ENCODE peak calls at places on chromosome 6, in eight cellular contexts. C is heart right ventricle; X is HEK293T; K is NCI-H1417; Z is activated T-helper 9 cell treated with anti-CD3 and anti-CD28 coated beads, Interleukin-2, amount 50 U/mL, for 16 hours; R is Panc1; D is activated B cell treated with CpG ODN at 0.5 μM for 24 hours; H is IMR-90. S is an unnamed sample.
A peak's percentile ranks its signal among the peaks of the same experiment; 100 is the strongest.

GRCh38 chr6:7087491-7087979 is 20.2 kb upstream of the RREB1 start:
- DNase-seq in C (no peak), X (peak; percentile 17), H (no peak), R (no peak), K (no peak), Z (no peak), D (no peak), S (no peak)

GRCh38 chr6:13261464-13261994 is 66.8 kb downstream of the TBC1D7 start:
- DNase-seq in D (peak; percentile 57), K (no peak), X (no peak), C (no peak), Z (no peak), R (no peak), H (no peak), S (no peak)

GRCh38 chr6:35391240-35391968 is 49.0 kb downstream of the PPARD start:
- DNase-seq in K (no peak), Z (no peak), R (no peak), D (no peak), H (peak; percentile 97), X (no peak), C (no peak), S (no peak)

GRCh38 chr6:37314803-37315515 is 38.8 kb upstream of the RNF8 start:
- DNase-seq in X (peak; percentile 64), Z (no peak), D (no peak), K (peak; percentile 57), H (peak; percentile 66), R (no peak), C (no peak), S (no peak)

GRCh38 chr6:34362909-34363713 is 29.4 kb downstream of the NUDT3 start:
- DNase-seq in R (no peak), K (no peak), C (no peak), D (no peak), Z (no peak), X (no peak), H (no peak), S (peak; percentile 44)

GRCh38 chr6:153729189-153729588 is 309.9 kb upstream of the OPRM1 start:
- DNase-seq in R (no peak), D (no peak), H (no peak), C (no peak), K (peak; percentile 50), Z (no peak), X (no peak), S (no peak)

GRCh38 chr6:45136495-45136894 is 191.6 kb upstream of the RUNX2 start:
- DNase-seq in Z (no peak), H (no peak), D (no peak), R (no peak), K (no peak), C (no peak), X (no peak), S (no peak)

GRCh38 chr6:100309174-100309573 is 155.5 kb downstream of the SIM1 start:
- DNase-seq in Z (no peak), D (no peak), H (no peak), R (no peak), C (no peak), X (no peak), K (no peak), S (no peak)

GRCh38 chr6:43575105-43575771 is 600 bp downstream of the XPO5 start:
- DNase-seq in H (peak; percentile 9), K (peak; percentile 65), R (no peak), Z (peak; percentile 36), X (peak; percentile 61), D (no peak), C (peak; percentile 48), S (no peak)

GRCh38 chr6:107196143-107196542 is 80.8 kb upstream of the BEND3 start:
- DNase-seq in D (no peak), Z (no peak), X (no peak), R (no peak), H (no peak), K (no peak), C (no peak), S (no peak)

GRCh38 chr6:4396032-4396431 is 260.7 kb upstream of the ECI2 start:
- DNase-seq in R (no peak), Z (no peak), H (peak; percentile 35), X (no peak), D (no peak), C (no peak), K (no peak), S (no peak)

GRCh38 chr6:13574571-13575376 is at the start of gene SIRT5:
- DNase-seq in X (peak; percentile 71), K (peak; percentile 95), Z (peak; percentile 62), R (peak; percentile 68), C (peak; percentile 83), D (no peak), H (peak; percentile 77), S (peak; percentile 67)

GRCh38 chr6:16524380-16524707 is 236.9 kb downstream of the ATXN1 start:
- DNase-seq in K (no peak), D (no peak), C (no peak), H (peak; percentile 80), X (no peak), R (no peak), Z (no peak), S (no peak)

GRCh38 chr6:5905431-5906339 is 101.0 kb downstream of the NRN1 start:
- DNase-seq in H (peak; percentile 81), D (no peak), R (no peak), X (no peak), C (peak; percentile 73), K (no peak), Z (no peak), S (peak; percentile 89)

GRCh38 chr6:36364669-36365479 is 22.6 kb downstream of the ETV7 start:
- DNase-seq in R (no peak), X (no peak), K (no peak), Z (no peak), D (no peak), H (peak; percentile 53), C (no peak), S (no peak)

GRCh38 chr6:170048615-170049256 is 242.1 kb downstream of the DLL1 start:
- DNase-seq in X (no peak), H (peak; percentile 33), Z (no peak), C (no peak), R (no peak), D (no peak), K (no peak), S (peak; percentile 18)

GRCh38 chr6:124200661-124201060 is 397.0 kb downstream of the NKAIN2 start:
- DNase-seq in H (no peak), X (no peak), D (no peak), K (peak; percentile 80), C (no peak), Z (no peak), R (no peak), S (no peak)

GRCh38 chr6:41781302-41781711 is 725 bp downstream of the PRICKLE4 start:
- DNase-seq in K (no peak), Z (no peak), H (no peak), C (no peak), R (no peak), D (no peak), X (no peak), S (no peak)

GRCh38 chr6:4780360-4780812 is 4.2 kb downstream of the CDYL start:
- DNase-seq in K (no peak), R (no peak), X (no peak), D (no peak), Z (no peak), C (no peak), H (peak; percentile 67), S (no peak)

GRCh38 chr6:158441639-158442308 is 118.1 kb upstream of the TMEM181 start:
- DNase-seq in K (no peak), Z (no peak), C (no peak), H (no peak), D (no peak), X (no peak), R (no peak), S (no peak)

S was measured in gastrocnemius medialis.